ENCODE peak calls at places on chromosomes 6 and 20, in six cellular contexts. D, L, R, V, B and X are unnamed samples.

GRCh38 chr6:9933674-9934073 is 481.2 kb downstream of the TFAP2A start:
- DNase-seq in V (no peak), B (no peak), L (no peak), D (no peak), R (no peak), X (no peak)

GRCh38 chr20:32201977-32202363 is 5.6 kb downstream of the PLAGL2 start:
- DNase-seq in R (no peak), V (no peak), D (no peak), L (no peak), B (no peak), X (no peak)

GRCh38 chr6:113719545-113719944 is 137.6 kb upstream of the MARCKS start:
- DNase-seq in D (no peak), B (no peak), R (no peak), L (no peak), V (peak), X (no peak)

GRCh38 chr6:154343473-154344308 is 12.9 kb downstream of the IPCEF1 start:
- DNase-seq in D (no peak), L (no peak), R (no peak), V (peak), B (no peak), X (peak)

GRCh38 chr6:170266061-170266825 is 24.6 kb downstream of the DLL1 start:
- DNase-seq in B (no peak), V (peak), R (no peak), L (no peak), D (no peak), X (no peak)

GRCh38 chr6:64325093-64325492 is 689.5 kb downstream of the PHF3 start:
- DNase-seq in L (no peak), D (no peak), V (no peak), B (no peak), R (no peak), X (no peak)

GRCh38 chr6:119627908-119628669 is 278.5 kb upstream of the MAN1A1 start:
- DNase-seq in B (no peak), R (no peak), L (no peak), D (no peak), V (peak), X (no peak)

GRCh38 chr20:10672579-10673127 is 1.1 kb downstream of the JAG1 start:
- DNase-seq in V (peak), R (no peak), L (peak), B (no peak), D (peak), X (no peak)

GRCh38 chr6:169890901-169891300 is 139.5 kb downstream of the ERMARD start:
- DNase-seq in V (no peak), D (no peak), B (no peak), R (no peak), L (no peak), X (no peak)

GRCh38 chr6:137864812-137865508 is 2.1 kb upstream of the TNFAIP3 start:
- DNase-seq in D (no peak), B (no peak), R (no peak), L (no peak), V (no peak), X (no peak)

GRCh38 chr6:139597781-139598368 is 223.4 kb upstream of the CITED2 start:
- DNase-seq in L (no peak), V (peak), R (no peak), D (peak), B (peak), X (peak)

GRCh38 chr6:16909599-16910360 is 148.5 kb upstream of the ATXN1 start:
- DNase-seq in R (no peak), L (no peak), B (no peak), V (peak), D (no peak), X (no peak)

GRCh38 chr6:118810420-118811027 is 83.4 kb upstream of the ASF1A start:
- DNase-seq in V (no peak), B (no peak), D (no peak), R (peak), L (peak), X (no peak)

GRCh38 chr6:170096191-170096802 is 194.6 kb downstream of the DLL1 start:
- DNase-seq in R (no peak), D (peak), V (no peak), L (no peak), B (no peak), X (no peak)

GRCh38 chr6:68196645-68197044 is 438.4 kb upstream of the ADGRB3 start:
- DNase-seq in R (no peak), L (no peak), B (no peak), V (peak), D (no peak), X (no peak)

GRCh38 chr20:5509803-5510202 is 193.0 kb upstream of the PROKR2 start:
- DNase-seq in L (no peak), B (no peak), R (no peak), D (no peak), V (no peak), X (no peak)

GRCh38 chr20:37856932-37857660 is 45.8 kb upstream of the VSTM2L start:
- DNase-seq in D (no peak), L (no peak), V (peak), B (peak), R (no peak), X (peak)

GRCh38 chr6:113644861-113645575 is 212.1 kb upstream of the MARCKS start:
- DNase-seq in R (no peak), L (no peak), D (no peak), B (peak), V (peak), X (peak)

GRCh38 chr6:161417712-161418457 is 144.0 kb upstream of the AGPAT4 start:
- DNase-seq in R (no peak), V (peak), D (no peak), B (peak), L (no peak), X (peak)

GRCh38 chr6:135088232-135088760 is 33.7 kb upstream of the HBS1L start:
- DNase-seq in L (no peak), D (no peak), R (no peak), B (no peak), V (no peak), X (no peak)

GRCh38 chr20:1377341-1377871 is 15.4 kb downstream of the FKBP1A start:
- DNase-seq in D (no peak), V (no peak), B (no peak), L (no peak), R (no peak), X (no peak)

GRCh38 chr6:77466055-77467028 is 3.1 kb upstream of the HTR1B start:
- DNase-seq in L (no peak), D (no peak), B (peak), V (peak), R (no peak), X (peak)

GRCh38 chr20:58054744-58055373 is 173.6 kb downstream of the ANKRD60 start:
- DNase-seq in R (no peak), B (no peak), V (no peak), D (peak), L (no peak), X (no peak)

GRCh38 chr6:10584607-10585006 is 63.5 kb downstream of the GCNT2 start:
- DNase-seq in L (no peak), D (no peak), V (no peak), R (no peak), B (no peak), X (no peak)

GRCh38 chr6:158959552-158959951 is 40.5 kb downstream of the RSPH3 start:
- DNase-seq in D (no peak), L (no peak), R (no peak), B (no peak), V (no peak), X (no peak)

GRCh38 chr20:52945862-52946522 is 26.2 kb upstream of the TSHZ2 start:
- DNase-seq in L (no peak), V (no peak), B (no peak), R (no peak), D (no peak), X (no peak)

GRCh38 chr6:165689699-165690098 is 26.7 kb upstream of the PDE10A start:
- DNase-seq in L (no peak), B (no peak), D (no peak), V (no peak), R (no peak), X (no peak)

GRCh38 chr6:169961772-169962561 is 210.5 kb downstream of the ERMARD start:
- DNase-seq in L (no peak), B (no peak), R (no peak), D (peak), V (no peak), X (no peak)

GRCh38 chr20:23205656-23206055 is 119.5 kb upstream of the CD93 start:
- DNase-seq in B (no peak), D (peak), R (no peak), L (no peak), V (peak), X (no peak)

GRCh38 chr20:35004051-35004725 is 48.5 kb downstream of the MYH7B start:
- DNase-seq in R (no peak), B (no peak), L (no peak), V (no peak), D (peak), X (no peak)

GRCh38 chr20:45138451-45139300 is 14.4 kb upstream of the WFDC12 start:
- DNase-seq in D (no peak), V (no peak), L (peak), B (no peak), R (peak), X (no peak)

GRCh38 chr20:23482138-23482537 is 8.8 kb upstream of the CST8 start:
- DNase-seq in L (no peak), R (no peak), B (no peak), V (no peak), D (no peak), X (no peak)

GRCh38 chr6:79586548-79586947 is 44.6 kb upstream of the SH3BGRL2 start:
- DNase-seq in D (no peak), R (no peak), V (peak), L (no peak), B (no peak), X (no peak)

GRCh38 chr6:121480099-121480713 is 44.8 kb downstream of the GJA1 start:
- DNase-seq in V (no peak), L (no peak), R (no peak), B (no peak), D (no peak), X (no peak)

GRCh38 chr6:113960795-113961194 is 10.2 kb downstream of the HDAC2 start:
- DNase-seq in D (no peak), B (no peak), V (no peak), L (no peak), R (no peak), X (no peak)

GRCh38 chr6:37049990-37050853 is 44.8 kb downstream of the FGD2 start:
- DNase-seq in L (peak), V (no peak), D (no peak), R (peak), B (no peak), X (no peak)

GRCh38 chr20:14498809-14499208 is 161.4 kb upstream of the FLRT3 start:
- DNase-seq in L (no peak), D (no peak), V (peak), B (no peak), R (no peak), X (no peak)